ENCODE peak calls at places on chromosome 1, in five cellular contexts. X is IMR-90, V is stomach, L is H1, D is fibroblast of lung. Z is an unnamed sample. For H3K36me3, the result is how much of the 10 kb centered on the place peaks cover.

GRCh38 chr1:222643603-222643936 is 25.7 kb downstream of the MIA3 start:
- DNase-seq in V (no peak), X (no peak), L (no peak), D (no peak), Z (no peak)

GRCh38 chr1:4307911-4308545 is 346.4 kb upstream of the AJAP1 start:
- DNase-seq in D (no peak), X (no peak), V (no peak), L (no peak), Z (no peak)

GRCh38 chr1:30044745-30045144 is 678.6 kb downstream of the MATN1 start:
- DNase-seq in L (no peak), V (no peak), D (no peak), X (no peak), Z (no peak)

GRCh38 chr1:235180916-235181315 is 19.9 kb upstream of the RBM34 start:
- DNase-seq in X (no peak), L (no peak), D (no peak), V (no peak), Z (no peak)

GRCh38 chr1:53617382-53618217 is 121.4 kb downstream of the GLIS1 start:
- DNase-seq in D (peak), V (peak), X (peak), L (no peak), Z (peak)

GRCh38 chr1:245771521-245772281 is 616.9 kb downstream of the KIF26B start:
- DNase-seq in V (no peak), X (peak), D (peak), L (no peak), Z (no peak)

GRCh38 chr1:162349635-162350330 is 26.9 kb downstream of the SPATA46 start:
- DNase-seq in V (no peak), D (peak), X (peak), L (no peak), Z (no peak)

GRCh38 chr1:22714455-22714854 is 3.8 kb downstream of the EPHB2 start:
- DNase-seq in V (no peak), L (no peak), X (no peak), D (no peak), Z (no peak)

GRCh38 chr1:227896710-227897655 is 50.7 kb downstream of the WNT9A start:
- DNase-seq in D (no peak), V (peak), X (no peak), L (no peak), Z (peak)

GRCh38 chr1:208654241-208654640 is 410.1 kb upstream of the PLXNA2 start:
- DNase-seq in V (no peak), X (no peak), D (peak), L (no peak), Z (no peak)

GRCh38 chr1:167648978-167649752 is 19.1 kb downstream of the RCSD1 start:
- DNase-seq in X (no peak), V (no peak), L (no peak), D (peak), Z (no peak)

GRCh38 chr1:209996348-209996747 is 58.3 kb downstream of the SYT14 start:
- DNase-seq in X (no peak), L (no peak), V (no peak), D (no peak), Z (no peak)

GRCh38 chr1:18805116-18805515 is 54.3 kb downstream of the TAS1R2 start:
- DNase-seq in L (no peak), X (no peak), V (no peak), D (no peak), Z (no peak)

GRCh38 chr1:117565745-117566455 is 39.9 kb upstream of the TENT5C start:
- DNase-seq in L (no peak), V (no peak), D (no peak), X (no peak), Z (peak)

GRCh38 chr1:6239950-6240768 is 3.8 kb upstream of the HES3 start:
- DNase-seq in L (no peak), D (no peak), X (peak), V (no peak), Z (no peak)

GRCh38 chr1:97920275-97920831 is 481 bp downstream of the DPYD start:
- DNase-seq in D (peak), V (no peak), L (no peak), X (peak), Z (no peak)

GRCh38 chr1:17696417-17697301 is 58.5 kb upstream of the ACTL8 start:
- DNase-seq in D (peak), X (peak), L (peak), V (no peak), Z (no peak)

GRCh38 chr1:165884690-165885304 is 57.4 kb downstream of the UCK2 start:
- DNase-seq in X (no peak), D (no peak), L (no peak), V (no peak), Z (no peak)

GRCh38 chr1:221522440-221523050 is 219.3 kb downstream of the DUSP10 start:
- DNase-seq in L (no peak), D (peak), X (peak), V (no peak), Z (no peak)

GRCh38 chr1:225871374-225872074 is 10.7 kb downstream of the TMEM63A start:
- DNase-seq in V (no peak), X (no peak), L (no peak), D (peak), Z (no peak)

GRCh38 chr1:85091647-85092295 is 43.5 kb upstream of the MCOLN3 start:
- DNase-seq in L (no peak), V (no peak), D (no peak), X (no peak), Z (no peak)

GRCh38 chr1:223733898-223734852 is 21.8 kb downstream of the CAPN2 start:
- DNase-seq in L (no peak), V (peak), X (no peak), D (no peak), Z (peak)

GRCh38 chr1:188689542-188689941 is 1788.1 kb downstream of the BRINP3 start:
- DNase-seq in V (no peak), D (peak), L (no peak), X (peak), Z (no peak)

GRCh38 chr1:214525535-214526019 is 25.8 kb downstream of the PTPN14 start:
- DNase-seq in V (no peak), D (peak), X (peak), L (no peak), Z (no peak)

GRCh38 chr1:89666640-89667039 is 33.7 kb downstream of the LRRC8C start:
- DNase-seq in D (no peak), V (no peak), X (no peak), L (no peak), Z (no peak)

GRCh38 chr1:58982259-58982998 is 198.6 kb upstream of the JUN start:
- DNase-seq in V (peak), D (no peak), L (no peak), X (no peak), Z (peak)

GRCh38 chr1:26409191-26409751 is 1.3 kb upstream of the LIN28A start:
- DNase-seq in D (no peak), V (no peak), X (no peak), L (no peak), Z (no peak)

GRCh38 chr1:31654171-31654776 is 9.6 kb upstream of the PEF1 start:
- DNase-seq in X (no peak), V (no peak), D (no peak), L (no peak), Z (no peak)
- H3K36me3 ChIP-seq in X (half or more), V (under half), D (under half), L (under half), Z (under half)

GRCh38 chr1:33338495-33339211 is 17.8 kb upstream of the A3GALT2 start:
- DNase-seq in V (peak), X (peak), D (peak), L (no peak), Z (peak)

GRCh38 chr1:33341190-33341589 is 20.3 kb upstream of the A3GALT2 start:
- DNase-seq in D (no peak), L (no peak), V (no peak), X (no peak), Z (no peak)

GRCh38 chr1:33342041-33342723 is 21.3 kb upstream of the A3GALT2 start:
- DNase-seq in V (peak), D (peak), X (peak), L (peak), Z (peak)

GRCh38 chr1:33337994-33338494 is 17.1 kb upstream of the A3GALT2 start:
- DNase-seq in L (no peak), V (no peak), X (peak), D (peak), Z (no peak)

DNA sequence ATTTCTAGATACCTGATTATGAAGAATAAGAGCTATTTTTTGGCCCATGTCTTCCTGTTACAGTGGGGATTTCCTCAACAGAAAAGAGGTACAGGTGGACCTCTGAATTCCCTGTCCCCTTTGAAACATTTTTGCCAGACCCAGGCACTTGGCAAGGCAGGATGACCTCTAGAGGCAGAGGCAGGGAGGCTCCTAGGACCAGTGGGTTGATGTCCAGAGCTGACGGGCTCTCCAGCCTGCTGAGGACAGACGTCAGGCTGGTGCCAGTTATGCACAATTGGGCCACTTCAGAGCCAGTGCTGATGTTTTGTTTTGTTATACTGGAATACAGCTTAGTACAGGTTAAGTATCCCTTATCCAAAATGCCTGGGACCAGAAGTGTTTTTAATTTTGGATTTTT is 18.5 kb upstream of the A3GALT2 start:
- DNase-seq in D (no peak), L (no peak), X (no peak), V (no peak), Z (peak)
- TF ChIP-seq CTCF in D (no peak), L (peak), X (no peak), V (no peak), Z (no peak)

DNA sequence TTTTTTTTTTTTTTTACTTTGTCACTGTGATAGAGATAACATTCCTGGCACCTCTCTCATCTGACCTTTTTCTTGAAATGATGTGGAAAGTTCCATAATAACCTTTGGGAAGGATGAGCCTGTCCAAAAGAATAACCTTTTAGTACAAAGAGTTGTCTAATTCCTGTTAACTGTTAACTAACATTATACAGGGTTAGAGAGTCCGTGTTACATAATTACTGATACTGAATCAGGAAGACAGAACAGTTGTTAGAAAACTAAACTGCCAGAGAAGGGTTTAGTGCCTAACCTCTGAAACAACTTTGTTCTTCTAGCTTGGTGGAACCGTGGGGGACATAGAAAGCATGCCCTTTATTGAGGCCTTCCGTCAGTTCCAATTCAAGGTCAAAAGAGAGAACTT is 8.8 kb downstream of the CTPS1 start:
- DNase-seq in D (no peak), X (no peak), V (no peak), L (no peak), Z (no peak)
- H3K36me3 ChIP-seq in D (under half), X (under half), V (under half), L (half or more), Z (under half)

DNA sequence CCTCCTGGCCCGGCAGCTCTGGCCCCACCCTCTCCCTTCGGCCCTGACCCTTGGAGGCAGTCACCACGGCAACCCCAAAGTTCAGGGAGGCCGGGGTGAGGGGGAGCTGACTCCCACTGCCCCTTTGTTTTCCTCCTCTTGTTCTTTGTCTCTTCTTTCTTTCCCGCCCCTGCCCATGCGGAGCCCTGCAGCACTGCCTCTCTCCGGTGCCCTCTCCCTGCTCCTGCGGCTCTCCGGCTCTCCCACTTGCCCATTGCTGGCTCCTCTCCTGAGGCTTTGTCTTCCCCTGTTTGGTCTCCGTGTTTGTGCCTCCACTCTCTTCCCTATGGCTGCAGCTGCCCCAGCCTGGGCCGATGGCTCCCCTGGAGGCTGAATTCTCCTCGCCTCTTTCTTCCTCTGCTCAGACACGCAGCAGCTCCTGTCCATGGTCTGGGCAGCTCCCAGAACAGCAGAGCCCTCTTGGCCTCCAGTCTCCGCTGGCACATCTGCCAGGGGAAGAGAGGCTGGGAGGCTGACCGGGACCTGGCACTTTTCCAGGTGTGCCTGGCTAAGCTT is 5.8 kb downstream of the CELSR2 start:
- DNase-seq in D (no peak), V (no peak), X (no peak), L (no peak), Z (no peak)
- TF ChIP-seq CTCF in D (no peak), V (no peak), X (no peak), L (no peak), Z (no peak)

Z was measured in body of pancreas.